ENCODE peak calls at places on chromosomes 1 and 21, in four cellular contexts. B is IMR-90, K is neuronal stem cell, J is NT2/D1. N is an unnamed sample.

GRCh38 chr1:56638248-56638647 is 6.9 kb upstream of the PRKAA2 start:
- DNase-seq in B (no peak), K (no peak), J (no peak), N (no peak)

GRCh38 chr1:46412853-46413595 is 18.9 kb downstream of the FAAH start:
- DNase-seq in B (no peak), K (no peak), J (no peak), N (no peak)

GRCh38 chr1:183272390-183272801 is 86.3 kb downstream of the LAMC2 start:
- DNase-seq in B (peak), K (no peak), J (no peak), N (no peak)

GRCh38 chr1:153404768-153405167 is 11.6 kb upstream of the S100A7A start:
- DNase-seq in B (no peak), K (no peak), J (peak), N (peak)

GRCh38 chr1:78286686-78287085 is 204.1 kb upstream of the PTGFR start:
- DNase-seq in B (peak), K (no peak), J (no peak), N (no peak)

GRCh38 chr1:2240251-2241156 is 12.4 kb downstream of the SKI start:
- DNase-seq in B (peak), K (no peak), J (no peak), N (peak)

GRCh38 chr1:166612886-166613285 is 226.4 kb upstream of the POGK start:
- DNase-seq in B (no peak), K (no peak), J (no peak), N (no peak)

GRCh38 chr1:205993068-205993467 is 10.1 kb downstream of the RAB7B start:
- DNase-seq in B (no peak), K (no peak), J (no peak), N (no peak)

GRCh38 chr1:62367005-62367547 is 47.8 kb upstream of the KANK4 start:
- DNase-seq in B (no peak), K (no peak), J (no peak), N (no peak)

GRCh38 chr1:111222308-111223125 is 5.0 kb upstream of the CHI3L2 start:
- DNase-seq in B (peak), K (peak), J (peak), N (peak)

GRCh38 chr1:41046347-41046775 is 24.8 kb upstream of the SLFNL1 start:
- DNase-seq in B (no peak), K (no peak), J (no peak), N (no peak)

GRCh38 chr1:238409947-238410346 is 519.2 kb upstream of the ZP4 start:
- DNase-seq in B (peak), K (no peak), J (no peak), N (no peak)

GRCh38 chr1:231626951-231627614 is 493 bp downstream of the DISC1 start:
- DNase-seq in B (peak), K (peak), J (no peak), N (peak)

GRCh38 chr21:32307706-32308105 is 9.1 kb downstream of the MRAP start:
- DNase-seq in B (peak), K (no peak), J (no peak), N (no peak)

GRCh38 chr1:182170941-182171461 is 109.5 kb upstream of the ZNF648 start:
- DNase-seq in B (no peak), K (no peak), J (no peak), N (no peak)

GRCh38 chr1:92804721-92805169 is 19.8 kb upstream of the EVI5 start:
- DNase-seq in B (peak), K (no peak), J (no peak), N (peak)

GRCh38 chr1:114558548-114558947 is 22.9 kb downstream of the BCAS2 start:
- DNase-seq in B (no peak), K (no peak), J (no peak), N (no peak)

GRCh38 chr1:41681331-41682136 is 197.1 kb upstream of the EDN2 start:
- DNase-seq in B (peak), K (no peak), J (no peak), N (no peak)

GRCh38 chr1:159197767-159198557 is 6.7 kb upstream of the ACKR1 start:
- DNase-seq in B (peak), K (peak), J (peak), N (peak)

GRCh38 chr1:225440380-225440957 is 12.6 kb upstream of the LBR start:
- DNase-seq in B (no peak), K (no peak), J (no peak), N (no peak)

GRCh38 chr1:87362063-87362833 is 33.6 kb downstream of the LMO4 start:
- DNase-seq in B (no peak), K (no peak), J (no peak), N (no peak)

GRCh38 chr1:245298781-245299180 is 144.0 kb downstream of the KIF26B start:
- DNase-seq in B (no peak), K (no peak), J (no peak), N (no peak)

GRCh38 chr1:162987866-162988265 is 81.3 kb upstream of the RGS4 start:
- DNase-seq in B (peak), K (no peak), J (no peak), N (no peak)

GRCh38 chr1:186297439-186297838 is 77.6 kb downstream of the TPR start:
- DNase-seq in B (no peak), K (no peak), J (no peak), N (no peak)

GRCh38 chr1:36576118-36576517 is 93.4 kb upstream of the CSF3R start:
- DNase-seq in B (peak), K (peak), J (peak), N (peak)

GRCh38 chr1:203673550-203674411 is 47.1 kb downstream of the ATP2B4 start:
- DNase-seq in B (peak), K (no peak), J (no peak), N (peak)

GRCh38 chr1:152227310-152227928 is 3.4 kb upstream of the HRNR start:
- DNase-seq in B (peak), K (no peak), J (no peak), N (no peak)

GRCh38 chr1:29474845-29475244 is 238.5 kb downstream of the PTPRU start:
- DNase-seq in B (no peak), K (no peak), J (no peak), N (no peak)

GRCh38 chr1:226201029-226201593 is 14.6 kb upstream of the ACBD3 start:
- DNase-seq in B (peak), K (no peak), J (no peak), N (peak)

GRCh38 chr21:46157396-46157986 is 2.1 kb upstream of the FTCD start:
- DNase-seq in B (no peak), K (no peak), J (no peak), N (no peak)

GRCh38 chr1:22428672-22429071 is 23.0 kb upstream of the ZBTB40 start:
- DNase-seq in B (peak), K (no peak), J (no peak), N (peak)

GRCh38 chr1:21263052-21263429 is 27.2 kb downstream of the ECE1 start:
- DNase-seq in B (no peak), K (no peak), J (no peak), N (no peak)
- H3K9ac ChIP-seq in B (no peak), K (no peak), J (no peak), N (no peak)

GRCh38 chr1:11658542-11658941 is 3.9 kb downstream of the FBXO44 start:
- DNase-seq in B (no peak), K (no peak), J (no peak), N (no peak)
- H3K9ac ChIP-seq in B (no peak), K (no peak), J (no peak), N (no peak)

DNA sequence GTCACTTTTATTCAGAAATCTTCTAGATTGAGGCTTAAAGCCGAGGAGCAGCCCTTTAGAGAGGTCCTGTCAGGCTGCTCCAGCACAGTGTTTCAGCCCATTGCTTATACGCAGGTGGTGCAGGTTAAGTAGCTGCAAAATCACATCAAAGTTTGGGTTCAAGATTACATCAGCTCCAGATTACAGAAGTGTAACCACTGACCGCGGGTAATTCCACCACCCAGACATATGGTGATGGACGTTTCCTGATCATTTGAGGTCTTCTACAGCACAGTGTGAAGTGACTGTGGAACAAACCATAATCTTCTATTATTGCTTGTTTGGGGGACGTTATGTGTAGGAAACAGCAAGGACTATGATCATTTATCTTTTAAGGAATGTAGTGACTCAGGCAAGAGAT is 11.8 kb downstream of the C1orf115 start:
- DNase-seq in B (no peak), K (no peak), J (no peak), N (no peak)
- H3K9ac ChIP-seq in B (no peak), K (no peak), J (no peak), N (no peak)

GRCh38 chr1:97827887-97828286 is 92.9 kb downstream of the DPYD start:
- DNase-seq in B (no peak), K (peak), J (no peak), N (no peak)

GRCh38 chr1:97834903-97835302 is 85.9 kb downstream of the DPYD start:
- DNase-seq in B (peak), K (no peak), J (no peak), N (no peak)

GRCh38 chr1:97826820-97827219 is 94.0 kb downstream of the DPYD start:
- DNase-seq in B (no peak), K (no peak), J (no peak), N (no peak)

GRCh38 chr1:97832490-97832889 is 88.3 kb downstream of the DPYD start:
- DNase-seq in B (no peak), K (no peak), J (no peak), N (no peak)
- H3K9ac ChIP-seq in B (no peak), K (no peak), J (no peak), N (no peak)

DNA sequence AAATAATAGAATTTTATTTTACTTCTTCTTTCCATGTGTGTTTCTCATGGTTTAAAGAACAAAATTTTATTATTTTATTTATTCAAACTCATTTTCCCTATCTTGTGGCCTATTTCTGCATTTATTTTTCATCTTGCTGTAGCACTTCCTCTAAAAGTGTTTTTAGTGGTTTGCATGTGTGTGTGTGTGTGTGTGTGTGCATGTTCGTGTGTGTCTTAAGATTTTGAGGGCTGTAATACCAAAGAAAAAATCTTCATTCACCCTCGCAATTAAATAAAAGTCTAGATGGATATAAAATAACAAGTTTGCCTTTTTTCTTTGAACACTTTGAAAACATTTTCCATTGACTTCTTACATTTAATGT is 24.6 kb upstream of the FCRL3 start:
- DNase-seq in B (no peak), K (no peak), J (no peak), N (no peak)
- H3K9ac ChIP-seq in B (no peak), K (no peak), J (no peak), N (no peak)

DNA sequence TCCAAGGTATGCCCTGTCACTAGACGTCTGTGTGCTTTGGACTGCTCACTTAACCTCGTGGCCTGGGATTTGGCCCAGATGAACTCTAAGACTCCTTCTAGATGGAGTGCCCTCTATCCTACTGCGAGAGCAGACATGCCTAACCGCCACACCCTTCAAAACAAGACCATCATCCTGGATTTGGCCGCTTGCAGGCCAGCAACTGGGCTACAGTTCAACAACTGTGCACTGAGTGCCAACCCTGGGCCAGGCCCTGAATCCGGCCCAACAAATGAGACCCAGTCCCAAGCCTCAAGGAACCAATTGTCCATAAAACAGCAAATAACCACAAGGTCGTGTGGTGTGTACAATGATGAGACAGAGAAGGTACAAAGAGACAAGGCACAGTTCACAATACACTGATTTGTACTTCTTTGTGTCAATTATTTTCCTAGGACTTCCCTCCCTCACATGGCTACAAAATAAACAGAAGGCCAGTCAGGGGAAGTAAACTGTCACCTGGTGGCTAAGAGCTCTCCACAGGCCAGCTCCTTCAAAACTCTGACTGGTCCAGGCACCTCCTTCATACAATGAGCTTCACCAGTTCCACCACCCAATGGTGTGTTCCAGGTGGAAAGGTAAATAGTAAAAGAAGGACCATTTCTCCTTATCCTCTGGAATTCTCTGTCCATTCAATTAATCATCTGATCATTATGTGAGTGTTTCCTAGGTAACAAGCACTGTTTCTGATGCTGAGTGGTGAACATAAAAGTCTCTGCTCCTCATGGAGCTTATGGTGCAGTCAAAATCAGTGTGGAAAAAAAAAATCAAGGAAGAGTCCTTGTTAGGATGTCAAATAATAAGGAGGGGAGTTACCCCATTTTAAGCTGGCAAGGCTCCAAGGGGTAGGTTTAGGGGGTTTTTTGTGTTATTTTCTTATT is 60.4 kb downstream of the CAPZB start:
- DNase-seq in B (no peak), K (no peak), J (no peak), N (no peak)
- H3K9ac ChIP-seq in B (no peak), K (no peak), J (no peak), N (no peak)

GRCh38 chr1:66929691-66929998 is 4.9 kb downstream of the MIER1 start:
- DNase-seq in B (no peak), K (no peak), J (no peak), N (no peak)
- H3K9ac ChIP-seq in B (peak), K (no peak), J (peak), N (no peak)

DNA sequence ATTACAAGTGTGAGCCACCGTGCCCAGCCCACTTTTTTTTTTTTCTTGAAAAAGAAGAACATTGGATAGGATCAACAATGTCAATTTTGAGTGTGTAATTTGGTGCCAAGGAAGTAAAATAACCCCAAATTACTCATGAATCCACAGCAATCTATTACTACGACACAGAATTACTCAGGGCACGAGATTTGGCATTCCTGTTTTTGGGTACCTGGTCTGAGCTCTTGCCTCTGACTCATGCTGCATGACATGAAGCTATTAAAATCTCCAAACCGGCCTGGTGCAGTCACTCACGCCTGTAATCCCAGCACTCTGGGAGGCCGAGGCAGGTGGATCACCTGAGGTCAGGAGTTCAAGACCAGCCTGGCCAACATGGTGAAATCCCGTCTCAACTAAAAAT is 10.4 kb downstream of the RNF19B start:
- DNase-seq in B (no peak), K (no peak), J (no peak), N (no peak)
- H3K9ac ChIP-seq in B (no peak), K (no peak), J (no peak), N (no peak)

N was measured in endodermal cell.